ENCODE peak calls at places on chromosomes 5 and 9, in ten cellular contexts. B, P, Z, G, F, T, M, C, Y and N are unnamed samples.
A peak's percentile ranks its signal among the peaks of the same experiment; 100 is the strongest.

GRCh38 chr9:108671794-108672193 is 184.0 kb downstream of the ACTL7B start:
- DNase-seq in C (no peak), F (no peak), M (no peak), G (no peak), Z (no peak), T (no peak), Y (no peak), P (no peak), B (no peak), N (no peak)

GRCh38 chr5:169626779-169627178 is 10.3 kb upstream of the DOCK2 start:
- DNase-seq in C (no peak), G (no peak), Y (no peak), F (no peak), T (no peak), P (no peak), Z (peak; percentile 96), B (no peak), M (no peak), N (no peak)

GRCh38 chr9:70044450-70045307 is 1.0 kb downstream of the MAMDC2 start:
- DNase-seq in Y (no peak), C (no peak), M (no peak), B (peak; percentile 74), P (no peak), F (no peak), G (no peak), T (no peak), Z (peak; percentile 55), N (no peak)

GRCh38 chr5:68292316-68292715 is 76.8 kb downstream of the PIK3R1 start:
- DNase-seq in B (no peak), Y (no peak), T (no peak), Z (no peak), M (no peak), F (no peak), P (no peak), G (no peak), C (no peak), N (no peak)

GRCh38 chr5:123089971-123090640 is 1.1 kb downstream of the PRDM6 start:
- DNase-seq in G (no peak), Z (peak; percentile 62), B (peak; percentile 12), T (no peak), C (no peak), Y (no peak), P (no peak), F (no peak), M (peak; percentile 58), N (no peak)

GRCh38 chr9:135320331-135320730 is 159.3 kb upstream of the PPP1R26 start:
- DNase-seq in P (no peak), T (no peak), B (peak; percentile 2), M (no peak), Z (no peak), Y (no peak), F (no peak), G (no peak), C (no peak), N (no peak)

GRCh38 chr9:129609486-129610192 is 11.3 kb downstream of the C9orf50 start:
- DNase-seq in Z (peak; percentile 65), M (no peak), P (no peak), G (no peak), Y (no peak), B (no peak), F (no peak), C (peak; percentile 51), T (no peak), N (no peak)

GRCh38 chr9:16727452-16728127 is 142.9 kb downstream of the BNC2 start:
- DNase-seq in C (no peak), Y (no peak), P (no peak), G (no peak), F (no peak), T (no peak), Z (peak; percentile 58), B (no peak), M (no peak), N (no peak)

GRCh38 chr5:16934123-16934522 is 2.0 kb downstream of the MYO10 start:
- DNase-seq in P (no peak), M (peak; percentile 72), B (peak; percentile 16), G (no peak), Z (peak; percentile 78), C (peak; percentile 53), T (peak; percentile 81), F (no peak), Y (peak; percentile 16), N (no peak)

GRCh38 chr5:143828710-143829109 is 16.7 kb downstream of the HMHB1 start:
- DNase-seq in B (no peak), Z (no peak), G (no peak), T (no peak), C (no peak), F (no peak), P (no peak), M (no peak), Y (no peak), N (no peak)

GRCh38 chr5:169157064-169157463 is 143.9 kb downstream of the SLIT3 start:
- DNase-seq in Z (no peak), B (no peak), Y (no peak), M (no peak), G (no peak), P (no peak), F (no peak), C (no peak), T (no peak), N (no peak)

GRCh38 chr9:77534376-77535057 is 113.6 kb downstream of the GNA14 start:
- DNase-seq in M (no peak), Y (no peak), Z (peak; percentile 34), T (peak; percentile 61), G (no peak), P (peak; percentile 15), C (no peak), B (no peak), F (peak; percentile 97), N (no peak)

GRCh38 chr5:84859056-84859455 is 474.4 kb upstream of the EDIL3 start:
- DNase-seq in F (no peak), G (no peak), B (no peak), Z (no peak), T (no peak), P (no peak), Y (no peak), M (no peak), C (no peak), N (no peak)

GRCh38 chr9:123656565-123656964 is 273.4 kb downstream of the DENND1A start:
- DNase-seq in Y (no peak), C (no peak), G (no peak), B (no peak), M (no peak), T (no peak), Z (peak; percentile 23), P (no peak), F (no peak), N (no peak)

GRCh38 chr9:26159575-26160392 is 481.5 kb upstream of the TUSC1 start:
- DNase-seq in Y (no peak), G (no peak), B (no peak), Z (no peak), M (peak; percentile 12), F (no peak), T (no peak), C (no peak), P (no peak), N (no peak)

GRCh38 chr5:23419115-23419514 is 88.3 kb upstream of the PRDM9 start:
- DNase-seq in C (no peak), F (no peak), B (no peak), G (no peak), Y (no peak), P (peak; percentile 55), M (no peak), Z (peak; percentile 9), T (peak; percentile 85), N (peak; percentile 47)

GRCh38 chr5:142644127-142644526 is 41.8 kb downstream of the FGF1 start:
- DNase-seq in G (no peak), Y (no peak), B (no peak), F (no peak), Z (no peak), C (no peak), P (no peak), M (no peak), T (no peak), N (no peak)

GRCh38 chr9:110446171-110446570 is 108.5 kb upstream of the TXNDC8 start:
- DNase-seq in B (no peak), Z (no peak), T (no peak), C (no peak), Y (no peak), F (no peak), M (peak; percentile 10), P (no peak), G (no peak), N (no peak)

GRCh38 chr9:130660683-130661460 is 3.5 kb upstream of the PRDM12 start:
- DNase-seq in P (no peak), Z (no peak), M (no peak), G (no peak), C (no peak), T (no peak), Y (no peak), F (no peak), B (no peak), N (no peak)